ENCODE peak calls at places on chromosomes 1 and 21, in four cellular contexts. O is K562, W is HepG2, H is stomach. M is an unnamed sample.

GRCh38 chr1:159197767-159198557 is 6.7 kb upstream of the ACKR1 start:
- DNase-seq in O (peak; percentile 73), W (peak; percentile 46), H (peak; percentile 69), M (peak; percentile 66)

GRCh38 chr21:25700741-25701140 is 34.0 kb downstream of the ATP5PF start:
- DNase-seq in O (no peak), W (no peak), H (no peak), M (no peak)

GRCh38 chr1:225888289-225888897 is 553 bp downstream of the LEFTY1 start:
- DNase-seq in O (no peak), W (no peak), H (no peak), M (no peak)

GRCh38 chr1:107378602-107379265 is 237.9 kb downstream of the NTNG1 start:
- DNase-seq in O (no peak), W (no peak), H (no peak), M (no peak)

GRCh38 chr1:38291906-38292521 is 245.4 kb upstream of the POU3F1 start:
- DNase-seq in O (peak; percentile 73), W (no peak), H (no peak), M (no peak)

GRCh38 chr1:247906504-247907047 is 11.2 kb downstream of the OR2W3 start:
- DNase-seq in O (no peak), W (no peak), H (no peak), M (peak; percentile 25)

GRCh38 chr1:234963904-234964702 is 164.5 kb downstream of the TOMM20 start:
- DNase-seq in O (no peak), W (peak; percentile 77), H (peak; percentile 66), M (no peak)

GRCh38 chr1:1907098-1907736 is 7.8 kb upstream of the CALML6 start:
- DNase-seq in O (no peak), W (no peak), H (peak; percentile 58), M (peak; percentile 60)

GRCh38 chr1:224203243-224204016 is 20.4 kb downstream of the DEGS1 start:
- DNase-seq in O (no peak), W (no peak), H (peak; percentile 64), M (peak; percentile 34)

GRCh38 chr1:193181985-193182384 is 4.4 kb downstream of the B3GALT2 start:
- DNase-seq in O (no peak), W (no peak), H (no peak), M (no peak)

GRCh38 chr21:34874689-34875513 is 174.2 kb downstream of the RUNX1 start:
- DNase-seq in O (no peak), W (no peak), H (no peak), M (no peak)

GRCh38 chr21:38434913-38435533 is 63.3 kb downstream of the ERG start:
- DNase-seq in O (no peak), W (no peak), H (no peak), M (no peak)

GRCh38 chr1:118894836-118895235 is 93.3 kb downstream of the TBX15 start:
- DNase-seq in O (no peak), W (no peak), H (no peak), M (no peak)

GRCh38 chr1:184299076-184299790 is 87.6 kb upstream of the C1orf21 start:
- DNase-seq in O (no peak), W (no peak), H (no peak), M (no peak)

GRCh38 chr1:151710187-151710586 is 6.4 kb downstream of the CELF3 start:
- DNase-seq in O (peak; percentile 76), W (no peak), H (no peak), M (no peak)

GRCh38 chr1:64246294-64246917 is 43.0 kb downstream of the UBE2U start:
- DNase-seq in O (peak; percentile 24), W (peak; percentile 25), H (no peak), M (no peak)

GRCh38 chr1:27568247-27569087 is 35.5 kb downstream of the AHDC1 start:
- DNase-seq in O (peak; percentile 98), W (peak; percentile 93), H (peak; percentile 98), M (peak; percentile 98)

GRCh38 chr1:67214420-67215174 is 48.3 kb downstream of the IL23R start:
- DNase-seq in O (no peak), W (peak; percentile 23), H (no peak), M (peak; percentile 29)

GRCh38 chr1:203475012-203475981 is at the start of gene PRELP:
- DNase-seq in O (peak; percentile 46), W (no peak), H (peak; percentile 37), M (peak; percentile 54)

GRCh38 chr1:81950037-81950436 is 149.3 kb downstream of the ADGRL2 start:
- DNase-seq in O (no peak), W (no peak), H (no peak), M (no peak)

GRCh38 chr1:6041432-6042062 is 4.1 kb upstream of the KCNAB2 start:
- DNase-seq in O (peak; percentile 83), W (no peak), H (peak; percentile 32), M (peak; percentile 43)

GRCh38 chr1:223520200-223520599 is 127.0 kb downstream of the CCDC185 start:
- DNase-seq in O (no peak), W (no peak), H (no peak), M (no peak)

GRCh38 chr1:61078611-61079010 is 3.8 kb upstream of the NFIA start:
- DNase-seq in O (no peak), W (no peak), H (no peak), M (no peak)

GRCh38 chr1:52595061-52595460 is 7.1 kb upstream of the GPX7 start:
- DNase-seq in O (no peak), W (no peak), H (no peak), M (no peak)

GRCh38 chr1:87402192-87403046 is 73.7 kb downstream of the LMO4 start:
- DNase-seq in O (no peak), W (no peak), H (no peak), M (no peak)

GRCh38 chr1:94873520-94874351 is 53.2 kb downstream of the CNN3 start:
- DNase-seq in O (no peak), W (no peak), H (no peak), M (no peak)

DNA sequence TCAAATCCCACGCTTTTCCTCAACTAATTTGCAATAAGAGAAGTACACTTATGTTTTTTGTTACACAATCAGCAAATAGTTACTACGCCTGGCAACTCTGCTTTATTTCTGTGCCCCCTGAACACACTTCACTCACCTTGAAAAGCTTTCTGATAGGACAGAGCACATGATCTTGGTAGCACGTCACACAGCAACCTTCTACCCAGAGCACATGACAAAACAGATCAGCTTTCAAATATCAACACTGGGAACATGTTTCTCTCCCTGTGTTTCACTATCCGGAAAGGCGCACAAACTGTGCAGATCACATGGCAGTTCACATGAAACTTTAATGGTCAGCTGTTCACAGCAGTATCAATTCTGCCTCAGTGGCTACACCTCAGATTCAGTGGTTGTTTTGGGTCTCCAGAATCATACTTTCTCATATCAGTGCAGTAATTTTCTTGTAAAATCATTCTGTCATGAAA is 2.2 kb downstream of the SLC19A2 start:
- DNase-seq in O (peak; percentile 35), W (peak; percentile 72), H (peak; percentile 62), M (no peak)
- TF ChIP-seq POLR2A in O (peak; percentile 37), W (peak; percentile 49), H (no peak), M (no peak)

GRCh38 chr1:16173447-16174260 is 17.8 kb upstream of the EPHA2 start:
- DNase-seq in O (peak; percentile 51), W (no peak), H (peak; percentile 84), M (peak; percentile 89)
- TF ChIP-seq POLR2AphosphoS5 in O (no peak), W (no peak), H (peak; percentile 76), M (peak; percentile 42)

GRCh38 chr1:145804235-145805045 is 19.5 kb downstream of the RNF115 start:
- DNase-seq in O (no peak), W (no peak), H (no peak), M (no peak)

GRCh38 chr1:145805057-145805456 is 18.8 kb downstream of the RNF115 start:
- DNase-seq in O (no peak), W (no peak), H (no peak), M (no peak)

GRCh38 chr1:145796753-145797152 is 27.1 kb downstream of the RNF115 start:
- DNase-seq in O (no peak), W (no peak), H (no peak), M (no peak)

GRCh38 chr1:145795257-145795881 is 28.5 kb downstream of the RNF115 start:
- DNase-seq in O (peak; percentile 17), W (no peak), H (no peak), M (no peak)

DNA sequence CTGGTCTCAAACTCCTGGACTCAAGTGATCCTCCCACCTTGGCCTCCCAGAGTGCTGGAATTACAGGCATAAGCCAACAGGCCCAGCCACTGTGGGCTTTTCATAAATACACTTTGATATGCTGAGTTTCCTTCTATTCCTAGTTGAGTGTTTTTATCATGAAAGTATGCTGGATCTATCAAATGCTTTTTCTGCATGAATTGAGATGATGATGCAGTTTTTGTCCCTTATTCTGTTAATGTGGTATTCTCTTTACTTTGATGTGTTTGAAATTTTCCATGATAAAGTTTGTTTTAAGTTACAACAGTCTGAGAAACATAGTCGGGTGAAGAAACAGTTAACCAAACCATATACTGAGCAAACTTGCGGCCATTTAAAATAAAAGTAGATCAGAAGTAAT is 24.1 kb downstream of the RNF115 start:
- DNase-seq in O (no peak), W (no peak), H (no peak), M (no peak)
- TF ChIP-seq POLR2A in O (no peak), W (no peak), H (no peak), M (no peak)

DNA sequence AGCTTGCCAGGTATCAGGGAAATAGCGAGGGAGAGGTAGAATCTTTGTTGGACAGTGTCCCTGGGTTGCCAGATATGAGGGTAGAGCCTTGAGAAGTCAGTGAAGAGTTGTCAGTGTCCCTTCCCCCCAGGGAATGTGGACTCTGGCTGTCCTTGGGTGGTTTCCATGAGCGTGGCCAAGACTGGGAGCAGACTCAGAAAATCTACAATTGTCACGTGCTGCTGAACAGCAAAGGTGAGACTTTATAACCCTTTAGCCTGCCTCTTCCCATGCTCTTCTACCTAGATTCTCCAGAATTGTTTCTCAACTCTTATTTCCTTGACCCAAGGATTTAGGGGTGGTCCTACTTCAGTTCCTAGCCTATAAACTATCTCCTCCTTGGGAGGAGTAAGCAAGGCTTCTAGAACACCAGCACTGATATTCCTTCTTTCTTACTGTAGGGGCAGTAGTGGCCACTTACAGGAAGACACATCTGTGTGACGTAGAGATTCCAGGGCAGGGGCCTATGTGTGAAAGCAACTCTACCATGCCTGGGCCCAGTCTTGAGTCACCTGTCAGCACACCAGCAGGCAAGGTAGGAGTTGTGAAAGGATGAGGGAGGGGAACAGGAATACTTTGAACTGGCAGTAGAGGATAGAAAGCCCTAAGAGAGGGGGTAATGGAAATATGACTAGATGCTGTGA is 1.6 kb downstream of the NIT1 start:
- DNase-seq in O (peak; percentile 72), W (no peak), H (no peak), M (peak; percentile 58)
- TF ChIP-seq POLR2AphosphoS5 in O (no peak), W (no peak), H (no peak), M (peak; percentile 49)

GRCh38 chr1:24928631-24929090 is 1.4 kb downstream of the RUNX3 start:
- DNase-seq in O (no peak), W (no peak), H (no peak), M (peak; percentile 45)
- TF ChIP-seq POLR2A in O (no peak), W (no peak), H (no peak), M (no peak)

GRCh38 chr1:207649204-207649753 is 4.3 kb downstream of the CR1L start:
- DNase-seq in O (no peak), W (no peak), H (no peak), M (no peak)
- TF ChIP-seq POLR2AphosphoS5 in O (no peak), W (no peak), H (no peak), M (no peak)

GRCh38 chr1:45545553-45546310 is 4.9 kb upstream of the AKR1A1 start:
- DNase-seq in O (peak; percentile 2), W (peak; percentile 88), H (no peak), M (no peak)

GRCh38 chr1:45551684-45552083 is 1.1 kb downstream of the AKR1A1 start:
- DNase-seq in O (no peak), W (no peak), H (no peak), M (no peak)

GRCh38 chr1:45552309-45552708 is 1.7 kb downstream of the AKR1A1 start:
- DNase-seq in O (no peak), W (no peak), H (peak; percentile 66), M (peak; percentile 58)

GRCh38 chr1:45554198-45554597 is 3.6 kb downstream of the AKR1A1 start:
- DNase-seq in O (no peak), W (peak; percentile 39), H (no peak), M (no peak)

GRCh38 chr1:45550401-45551305 is at the start of gene AKR1A1:
- DNase-seq in O (peak; percentile 94), W (peak; percentile 87), H (peak; percentile 92), M (peak; percentile 92)
- TF ChIP-seq POLR2A in O (peak; percentile 96), W (peak; percentile 93), H (no peak), M (peak; percentile 77)